ENCODE peak calls at places on chromosome 21, in six cellular contexts. One of them, this sample, is unnamed.

GRCh38 chr21:43667191-43667904 is 8.0 kb downstream of the RRP1B start:
- ATAC-seq in HCT116: no peak
- ATAC-seq in body of pancreas: no peak
- ATAC-seq in upper lobe of left lung: no peak
- ATAC-seq in heart left ventricle: no peak
- ATAC-seq in K562: no peak
- ATAC-seq in this sample: no peak

GRCh38 chr21:14876464-14876863 is 188.3 kb downstream of the NRIP1 start:
- ATAC-seq in heart left ventricle: no peak
- ATAC-seq in upper lobe of left lung: no peak
- ATAC-seq in HCT116: peak
- ATAC-seq in K562: no peak
- ATAC-seq in body of pancreas: no peak
- ATAC-seq in this sample: no peak

GRCh38 chr21:45630066-45630694 is 13.3 kb upstream of the PCBP3 start:
- ATAC-seq in upper lobe of left lung: no peak
- ATAC-seq in heart left ventricle: no peak
- ATAC-seq in HCT116: no peak
- ATAC-seq in body of pancreas: no peak
- ATAC-seq in K562: no peak
- ATAC-seq in this sample: no peak

GRCh38 chr21:43884012-43884860 is 19.2 kb downstream of the AGPAT3 start:
- ATAC-seq in upper lobe of left lung: peak
- ATAC-seq in K562: peak
- ATAC-seq in HCT116: peak
- ATAC-seq in heart left ventricle: peak
- ATAC-seq in body of pancreas: peak
- ATAC-seq in this sample: no peak

GRCh38 chr21:25385912-25386474 is 221.3 kb downstream of the MRPL39 start:
- ATAC-seq in body of pancreas: peak
- ATAC-seq in heart left ventricle: no peak
- ATAC-seq in HCT116: peak
- ATAC-seq in upper lobe of left lung: no peak
- ATAC-seq in K562: peak
- ATAC-seq in this sample: no peak

GRCh38 chr21:26007911-26008579 is 162.5 kb downstream of the APP start:
- ATAC-seq in heart left ventricle: no peak
- ATAC-seq in body of pancreas: no peak
- ATAC-seq in K562: no peak
- ATAC-seq in HCT116: no peak
- ATAC-seq in upper lobe of left lung: no peak
- ATAC-seq in this sample: peak

GRCh38 chr21:29190920-29191319 is 60.5 kb downstream of the MAP3K7CL start:
- ATAC-seq in heart left ventricle: no peak
- ATAC-seq in body of pancreas: no peak
- ATAC-seq in K562: no peak
- ATAC-seq in upper lobe of left lung: no peak
- ATAC-seq in HCT116: no peak
- ATAC-seq in this sample: peak

GRCh38 chr21:46264046-46264689 is 21.2 kb downstream of the MCM3AP start:
- ATAC-seq in K562: no peak
- ATAC-seq in heart left ventricle: no peak
- ATAC-seq in upper lobe of left lung: peak
- ATAC-seq in HCT116: no peak
- ATAC-seq in body of pancreas: no peak
- ATAC-seq in this sample: no peak

GRCh38 chr21:14995695-14996490 is 68.9 kb downstream of the NRIP1 start:
- ATAC-seq in HCT116: peak
- ATAC-seq in heart left ventricle: no peak
- ATAC-seq in body of pancreas: no peak
- ATAC-seq in K562: no peak
- ATAC-seq in upper lobe of left lung: no peak
- ATAC-seq in this sample: no peak

DNA sequence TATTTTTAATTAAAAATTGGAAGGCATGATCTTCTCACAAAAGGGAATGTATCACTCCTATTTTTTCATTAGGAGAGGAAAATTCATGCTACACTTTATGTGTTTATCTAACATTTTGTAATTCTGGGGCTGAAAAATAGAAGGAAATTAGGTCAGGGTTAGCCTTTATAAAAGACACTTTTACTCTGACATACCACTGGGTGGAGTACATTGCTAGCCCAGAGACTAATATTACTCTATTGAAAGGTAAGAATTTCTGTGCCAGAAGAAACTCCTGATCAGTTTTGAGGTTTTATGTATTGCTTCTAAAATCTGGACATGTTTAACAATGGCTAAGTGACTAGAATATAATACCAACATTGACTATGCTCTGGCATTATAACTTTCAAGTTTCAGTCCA is 724.6 kb downstream of the USP25 start:
- ATAC-seq in HCT116: no peak
- ATAC-seq in upper lobe of left lung: no peak
- ATAC-seq in heart left ventricle: no peak
- ATAC-seq in body of pancreas: no peak
- ATAC-seq in K562: no peak
- ATAC-seq in this sample: no peak
- TF ChIP-seq CTCF in HCT116: no peak
- TF ChIP-seq CTCF in upper lobe of left lung: peak
- TF ChIP-seq CTCF in heart left ventricle: peak
- TF ChIP-seq CTCF in body of pancreas: peak
- TF ChIP-seq CTCF in K562: no peak
- TF ChIP-seq CTCF in this sample: peak

GRCh38 chr21:34944015-34944755 is 104.9 kb downstream of the RUNX1 start:
- ATAC-seq in body of pancreas: no peak
- ATAC-seq in K562: no peak
- ATAC-seq in heart left ventricle: no peak
- ATAC-seq in upper lobe of left lung: no peak
- ATAC-seq in HCT116: no peak
- ATAC-seq in this sample: no peak
- TF ChIP-seq POLR2A in body of pancreas: no peak
- TF ChIP-seq POLR2A in K562: no peak
- TF ChIP-seq POLR2A in heart left ventricle: no peak
- TF ChIP-seq POLR2A in upper lobe of left lung: no peak
- TF ChIP-seq POLR2A in HCT116: no peak
- TF ChIP-seq POLR2A in this sample: no peak

DNA sequence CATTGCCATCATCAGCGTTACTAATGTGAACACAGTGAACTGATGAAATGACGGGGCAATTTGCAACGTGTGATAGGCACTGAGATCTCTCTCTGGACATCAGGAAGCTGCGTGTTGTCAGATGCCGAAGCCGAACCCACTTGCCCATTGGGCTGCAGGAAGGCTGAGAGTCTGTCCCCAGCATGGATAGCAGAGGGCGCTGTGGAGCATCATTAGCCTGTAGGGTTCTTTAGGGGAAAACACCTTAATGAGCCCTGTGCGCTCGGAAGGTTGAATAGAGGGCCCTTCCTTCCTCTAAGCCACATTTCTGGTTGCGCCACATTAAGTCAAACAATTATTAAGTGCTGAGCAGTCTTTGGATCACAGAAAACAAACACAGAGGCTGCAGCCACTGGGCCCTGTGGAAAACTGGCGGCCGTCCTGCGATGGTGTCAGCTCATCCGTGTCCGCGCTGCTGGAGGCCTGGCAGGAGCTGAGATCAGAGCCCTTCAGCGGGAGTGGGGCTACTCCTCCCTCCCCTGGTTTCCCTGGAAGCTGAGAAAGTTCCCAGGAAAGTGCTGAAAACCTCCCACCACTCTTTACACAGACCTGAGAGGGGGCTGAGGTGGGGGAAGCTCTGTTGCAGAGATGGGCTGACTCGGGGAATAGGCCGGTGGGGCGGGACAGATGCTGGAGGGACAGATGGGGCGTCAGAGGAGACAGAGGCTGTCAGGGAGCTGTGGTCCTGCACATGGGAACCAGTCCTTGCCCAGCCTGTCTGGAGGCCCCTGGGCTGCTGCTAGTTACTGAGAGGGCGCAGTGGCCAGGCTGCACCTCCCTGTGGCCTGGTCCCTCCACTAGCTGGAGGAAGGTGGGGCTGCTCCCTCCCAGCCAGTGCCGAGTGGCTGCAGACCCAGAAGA is 12.7 kb downstream of the TFF2 start:
- ATAC-seq in HCT116: peak
- ATAC-seq in upper lobe of left lung: peak
- ATAC-seq in heart left ventricle: no peak
- ATAC-seq in body of pancreas: peak
- ATAC-seq in K562: peak
- ATAC-seq in this sample: peak
- TF ChIP-seq CTCF in HCT116: peak
- TF ChIP-seq CTCF in upper lobe of left lung: peak
- TF ChIP-seq CTCF in heart left ventricle: peak
- TF ChIP-seq CTCF in body of pancreas: peak
- TF ChIP-seq CTCF in K562: peak
- TF ChIP-seq CTCF in this sample: peak

GRCh38 chr21:32278518-32279376 is at the start of gene MIS18A:
- ATAC-seq in HCT116: peak
- ATAC-seq in upper lobe of left lung: peak
- ATAC-seq in heart left ventricle: peak
- ATAC-seq in K562: peak
- ATAC-seq in body of pancreas: peak
- ATAC-seq in this sample: peak
- TF ChIP-seq POLR2A in HCT116: peak
- TF ChIP-seq POLR2A in upper lobe of left lung: peak
- TF ChIP-seq POLR2A in heart left ventricle: peak
- TF ChIP-seq POLR2A in K562: peak
- TF ChIP-seq POLR2A in body of pancreas: peak
- TF ChIP-seq POLR2A in this sample: peak

DNA sequence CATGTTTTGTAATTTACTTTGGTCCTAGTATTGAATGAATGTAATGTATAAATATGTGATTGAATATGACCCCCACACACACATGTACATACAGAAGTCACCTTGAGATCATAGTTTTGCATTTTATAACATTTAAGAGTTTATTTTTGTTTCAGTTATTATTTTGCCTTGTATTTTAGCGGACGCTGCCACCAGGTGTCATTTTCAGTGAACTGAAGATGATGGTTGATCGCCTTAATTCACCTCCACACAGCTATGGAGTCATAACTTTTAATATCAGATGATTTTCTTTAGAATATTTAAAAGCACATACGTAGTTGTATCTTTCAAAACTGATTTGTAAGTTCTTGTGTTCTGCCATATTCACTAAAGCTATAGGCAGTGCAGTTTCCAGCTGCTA is 130.4 kb downstream of the DYRK1A start:
- ATAC-seq in K562: peak
- ATAC-seq in body of pancreas: no peak
- ATAC-seq in upper lobe of left lung: no peak
- ATAC-seq in HCT116: peak
- ATAC-seq in heart left ventricle: no peak
- ATAC-seq in this sample: no peak
- TF ChIP-seq CTCF in K562: peak
- TF ChIP-seq CTCF in body of pancreas: peak
- TF ChIP-seq CTCF in upper lobe of left lung: no peak
- TF ChIP-seq CTCF in HCT116: no peak
- TF ChIP-seq CTCF in heart left ventricle: peak
- TF ChIP-seq CTCF in this sample: peak

DNA sequence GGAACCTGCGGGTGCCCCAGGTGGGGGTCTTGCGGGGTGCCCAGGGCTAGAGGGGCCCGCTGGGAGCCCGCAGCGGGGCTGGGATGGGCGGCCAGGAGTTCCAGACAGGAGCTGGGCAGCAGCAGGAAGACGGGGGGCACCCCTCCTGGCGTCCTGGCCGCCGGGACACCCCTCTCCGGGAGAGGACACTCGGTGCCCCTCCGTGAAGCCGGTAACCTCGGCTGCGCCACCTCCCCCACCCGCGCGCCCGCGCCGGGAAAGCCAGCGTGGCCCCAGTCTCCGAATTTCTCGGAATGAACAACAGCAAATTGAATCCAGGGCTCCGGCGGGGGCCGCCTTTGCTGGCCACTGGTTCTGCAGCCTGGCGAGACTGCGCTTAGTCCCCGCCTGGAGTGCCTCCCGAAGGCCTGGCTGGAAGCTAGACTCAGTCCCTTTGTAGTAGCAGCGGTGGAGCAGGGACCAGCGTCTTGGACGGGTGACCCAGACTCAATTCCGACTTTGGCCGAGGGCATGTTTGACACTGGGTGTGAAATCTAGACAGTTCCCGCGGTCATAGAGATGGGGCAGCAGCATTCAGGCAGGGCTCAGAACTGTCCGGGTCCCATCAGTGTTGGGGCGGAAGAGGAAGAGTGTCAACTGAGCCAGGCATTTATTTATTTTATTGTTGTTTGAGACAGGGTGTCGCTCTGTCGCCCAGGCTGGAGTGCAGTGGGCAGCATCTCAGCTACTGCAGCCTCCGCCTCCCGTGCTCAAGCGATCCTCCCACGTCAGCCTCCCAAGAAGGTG is 766 bp downstream of the IFNGR2 start:
- ATAC-seq in upper lobe of left lung: peak
- ATAC-seq in body of pancreas: peak
- ATAC-seq in heart left ventricle: peak
- ATAC-seq in HCT116: peak
- ATAC-seq in K562: peak
- ATAC-seq in this sample: peak
- TF ChIP-seq POLR2A in upper lobe of left lung: peak
- TF ChIP-seq POLR2A in body of pancreas: peak
- TF ChIP-seq POLR2A in heart left ventricle: peak
- TF ChIP-seq POLR2A in HCT116: no peak
- TF ChIP-seq POLR2A in K562: peak
- TF ChIP-seq POLR2A in this sample: peak

This sample was measured in gastroesophageal sphincter.